ENCODE peak calls at places on chromosomes 1 and 21, in four cellular contexts. N is A673, C is neuronal stem cell, S is heart right ventricle. Y is an unnamed sample.
A peak's percentile ranks its signal among the peaks of the same experiment; 100 is the strongest.

GRCh38 chr1:166164995-166165660 is 1.7 kb downstream of the FAM78B start:
- DNase-seq in N (peak; percentile 59), C (peak; percentile 71), S (peak; percentile 54), Y (no peak)

GRCh38 chr1:207962716-207963428 is 51.9 kb upstream of the CD34 start:
- DNase-seq in N (peak; percentile 4), C (no peak), S (peak; percentile 76), Y (no peak)

GRCh38 chr1:9590201-9590600 is 1.5 kb downstream of the TMEM201 start:
- DNase-seq in N (no peak), C (no peak), S (no peak), Y (no peak)

GRCh38 chr1:44512313-44512885 is 107.3 kb downstream of the RNF220 start:
- DNase-seq in N (no peak), C (no peak), S (no peak), Y (no peak)

GRCh38 chr1:49331066-49331852 is 554.6 kb upstream of the BEND5 start:
- DNase-seq in N (no peak), C (no peak), S (no peak), Y (no peak)

GRCh38 chr21:42566524-42567180 is 53.0 kb downstream of the SLC37A1 start:
- DNase-seq in N (no peak), C (no peak), S (no peak), Y (no peak)

GRCh38 chr1:160171978-160172377 is 18.4 kb upstream of the CASQ1 start:
- DNase-seq in N (no peak), C (no peak), S (no peak), Y (no peak)

GRCh38 chr1:7527733-7528045 is 243.4 kb upstream of the VAMP3 start:
- DNase-seq in N (no peak), C (no peak), S (no peak), Y (no peak)

GRCh38 chr1:231778009-231778719 is 151.6 kb downstream of the DISC1 start:
- DNase-seq in N (no peak), C (no peak), S (no peak), Y (no peak)

GRCh38 chr1:217311766-217312165 is 319.1 kb downstream of the GPATCH2 start:
- DNase-seq in N (peak; percentile 13), C (no peak), S (no peak), Y (no peak)

GRCh38 chr1:201185527-201186128 is 5.0 kb upstream of the IGFN1 start:
- DNase-seq in N (no peak), C (no peak), S (no peak), Y (no peak)

GRCh38 chr1:43274125-43274803 is 4.5 kb downstream of the TMEM125 start:
- DNase-seq in N (peak; percentile 90), C (no peak), S (no peak), Y (no peak)

GRCh38 chr1:178055093-178055492 is 38.8 kb upstream of the RASAL2 start:
- DNase-seq in N (no peak), C (no peak), S (peak; percentile 45), Y (no peak)

GRCh38 chr21:39263372-39263771 is 50.1 kb downstream of the BRWD1 start:
- DNase-seq in N (no peak), C (no peak), S (no peak), Y (no peak)

GRCh38 chr1:47529520-47530098 is 91.8 kb downstream of the FOXD2 start:
- DNase-seq in N (no peak), C (no peak), S (no peak), Y (no peak)

GRCh38 chr1:247079141-247079874 is 697 bp upstream of the ZNF670 start:
- DNase-seq in N (no peak), C (peak; percentile 4), S (no peak), Y (no peak)

GRCh38 chr1:176717052-176717754 is 254.2 kb downstream of the PAPPA2 start:
- DNase-seq in N (no peak), C (no peak), S (no peak), Y (no peak)

GRCh38 chr1:38418195-38419030 is 371.8 kb upstream of the POU3F1 start:
- DNase-seq in N (peak; percentile 85), C (peak; percentile 61), S (no peak), Y (no peak)

GRCh38 chr1:5997316-5997715 is 5.1 kb upstream of the NPHP4 start:
- DNase-seq in N (no peak), C (no peak), S (no peak), Y (no peak)

GRCh38 chr21:46503922-46504539 is 45.3 kb downstream of the DIP2A start:
- DNase-seq in N (no peak), C (no peak), S (no peak), Y (no peak)

GRCh38 chr1:206933333-206933945 is 11.7 kb upstream of the FCMR start:
- DNase-seq in N (peak; percentile 45), C (no peak), S (peak; percentile 31), Y (peak; percentile 48)

GRCh38 chr1:93577536-93578432 is 103.9 kb downstream of the BCAR3 start:
- DNase-seq in N (no peak), C (no peak), S (no peak), Y (no peak)

GRCh38 chr1:93578433-93578830 is 103.2 kb downstream of the BCAR3 start:
- DNase-seq in N (no peak), C (no peak), S (no peak), Y (no peak)

GRCh38 chr1:93579891-93580290 is 101.7 kb downstream of the BCAR3 start:
- DNase-seq in N (no peak), C (no peak), S (peak; percentile 34), Y (no peak)

GRCh38 chr1:93576346-93576745 is 105.3 kb downstream of the BCAR3 start:
- DNase-seq in N (peak; percentile 76), C (no peak), S (peak; percentile 38), Y (no peak)

DNA sequence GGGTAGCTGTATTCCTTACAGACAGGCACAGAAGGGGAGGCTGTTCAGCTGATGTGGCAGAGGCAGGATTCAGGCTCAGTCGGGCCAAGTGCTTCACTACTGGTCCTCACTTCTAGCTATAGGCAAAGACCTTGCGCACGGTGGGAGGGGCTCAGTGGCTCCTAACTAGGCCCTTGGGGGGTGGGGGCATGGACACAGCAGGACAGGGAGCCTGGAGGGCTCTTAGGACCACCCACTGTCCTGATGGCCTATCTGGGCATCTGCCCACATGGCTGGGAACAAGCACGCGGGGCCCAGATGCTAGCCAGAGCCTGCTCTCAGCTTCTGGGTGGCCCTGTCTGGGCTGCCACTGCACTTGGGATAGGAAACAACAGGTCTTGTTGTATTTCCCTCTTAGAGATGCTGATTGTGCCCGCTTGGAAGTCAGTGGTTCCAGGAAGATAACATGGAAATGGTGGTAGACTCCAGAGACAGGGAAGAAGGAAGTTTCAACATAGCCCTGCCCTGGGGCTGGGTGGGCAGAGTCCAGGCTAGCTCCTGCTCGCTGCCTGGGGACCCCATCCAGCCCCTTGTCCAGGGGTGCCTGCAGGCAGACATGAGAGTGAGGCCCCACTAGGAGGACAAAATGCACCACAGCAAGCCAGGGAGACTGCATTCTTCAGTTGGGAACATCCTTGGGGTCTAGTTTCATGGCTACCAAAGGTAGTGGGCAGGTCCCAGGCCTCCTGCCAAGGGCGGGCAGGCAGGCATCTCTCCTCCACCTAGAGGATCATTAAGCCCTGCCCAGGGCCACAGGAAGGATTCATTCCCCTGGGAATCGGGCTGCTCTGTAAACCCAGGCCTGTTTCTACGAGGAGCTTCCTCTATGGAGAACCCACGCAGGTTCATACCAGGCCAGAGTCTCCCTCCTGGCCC is 102.5 kb downstream of the BCAR3 start:
- DNase-seq in N (no peak), C (no peak), S (no peak), Y (no peak)
- H3K27ac ChIP-seq in N (no peak overlapping the region), C (no peak overlapping the region), S (peak overlapping the region; percentile 63), Y (no peak overlapping the region)

GRCh38 chr1:204830671-204831585 is 39.7 kb upstream of the NFASC start:
- DNase-seq in N (no peak), C (no peak), S (no peak), Y (no peak)
- H3K4me3 ChIP-seq in N (no peak overlapping the region), C (no peak overlapping the region), S (no peak overlapping the region), Y (no peak overlapping the region)

GRCh38 chr1:167661527-167662436 is 31.8 kb downstream of the RCSD1 start:
- DNase-seq in N (peak; percentile 73), C (no peak), S (no peak), Y (no peak)
- H3K27ac ChIP-seq in N (no peak overlapping the region), C (no peak overlapping the region), S (peak overlapping the region; percentile 64), Y (peak overlapping the region; percentile 32)

DNA sequence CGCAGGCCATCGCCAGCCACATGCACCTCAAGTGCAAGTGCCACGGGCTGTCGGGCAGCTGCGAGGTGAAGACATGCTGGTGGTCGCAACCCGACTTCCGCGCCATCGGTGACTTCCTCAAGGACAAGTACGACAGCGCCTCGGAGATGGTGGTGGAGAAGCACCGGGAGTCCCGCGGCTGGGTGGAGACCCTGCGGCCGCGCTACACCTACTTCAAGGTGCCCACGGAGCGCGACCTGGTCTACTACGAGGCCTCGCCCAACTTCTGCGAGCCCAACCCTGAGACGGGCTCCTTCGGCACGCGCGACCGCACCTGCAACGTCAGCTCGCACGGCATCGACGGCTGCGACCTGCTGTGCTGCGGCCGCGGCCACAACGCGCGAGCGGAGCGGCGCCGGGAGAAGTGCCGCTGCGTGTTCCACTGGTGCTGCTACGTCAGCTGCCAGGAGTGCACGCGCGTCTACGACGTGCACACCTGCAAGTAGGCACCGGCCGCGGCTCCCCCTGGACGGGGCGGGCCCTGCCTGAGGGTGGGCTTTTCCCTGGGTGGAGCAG is 23.4 kb upstream of the ARF1 start:
- DNase-seq in N (no peak), C (no peak), S (no peak), Y (peak; percentile 66)
- H3K4me3 ChIP-seq in N (peak overlapping the region; percentile 43), C (peak overlapping the region; percentile 31), S (no peak overlapping the region), Y (peak overlapping the region; percentile 38)

GRCh38 chr1:151222130-151222529 is 23.8 kb downstream of the PIP5K1A start:
- DNase-seq in N (peak; percentile 45), C (no peak), S (no peak), Y (no peak)

DNA sequence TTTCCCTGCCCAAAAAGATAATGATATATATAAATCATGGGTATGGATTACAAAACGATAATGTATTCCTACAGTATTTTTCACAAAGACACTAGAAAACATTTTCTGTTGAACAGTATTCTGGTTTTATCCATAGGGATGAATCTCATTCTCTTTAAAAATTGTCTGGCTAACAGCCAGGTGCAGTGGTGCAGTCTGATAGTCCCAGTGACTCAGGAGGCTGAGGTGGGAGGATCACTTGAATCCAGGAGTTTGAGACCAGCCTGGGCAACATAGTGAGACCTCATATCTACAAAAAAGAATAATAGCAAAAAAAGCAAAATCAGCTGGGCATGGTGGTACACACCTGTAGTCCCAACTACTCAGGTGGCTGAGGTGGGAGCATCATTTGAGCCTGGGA is 23.3 kb downstream of the PIP5K1A start:
- DNase-seq in N (no peak), C (no peak), S (no peak), Y (no peak)
- H3K27ac ChIP-seq in N (no peak overlapping the region), C (no peak overlapping the region), S (no peak overlapping the region), Y (no peak overlapping the region)

DNA sequence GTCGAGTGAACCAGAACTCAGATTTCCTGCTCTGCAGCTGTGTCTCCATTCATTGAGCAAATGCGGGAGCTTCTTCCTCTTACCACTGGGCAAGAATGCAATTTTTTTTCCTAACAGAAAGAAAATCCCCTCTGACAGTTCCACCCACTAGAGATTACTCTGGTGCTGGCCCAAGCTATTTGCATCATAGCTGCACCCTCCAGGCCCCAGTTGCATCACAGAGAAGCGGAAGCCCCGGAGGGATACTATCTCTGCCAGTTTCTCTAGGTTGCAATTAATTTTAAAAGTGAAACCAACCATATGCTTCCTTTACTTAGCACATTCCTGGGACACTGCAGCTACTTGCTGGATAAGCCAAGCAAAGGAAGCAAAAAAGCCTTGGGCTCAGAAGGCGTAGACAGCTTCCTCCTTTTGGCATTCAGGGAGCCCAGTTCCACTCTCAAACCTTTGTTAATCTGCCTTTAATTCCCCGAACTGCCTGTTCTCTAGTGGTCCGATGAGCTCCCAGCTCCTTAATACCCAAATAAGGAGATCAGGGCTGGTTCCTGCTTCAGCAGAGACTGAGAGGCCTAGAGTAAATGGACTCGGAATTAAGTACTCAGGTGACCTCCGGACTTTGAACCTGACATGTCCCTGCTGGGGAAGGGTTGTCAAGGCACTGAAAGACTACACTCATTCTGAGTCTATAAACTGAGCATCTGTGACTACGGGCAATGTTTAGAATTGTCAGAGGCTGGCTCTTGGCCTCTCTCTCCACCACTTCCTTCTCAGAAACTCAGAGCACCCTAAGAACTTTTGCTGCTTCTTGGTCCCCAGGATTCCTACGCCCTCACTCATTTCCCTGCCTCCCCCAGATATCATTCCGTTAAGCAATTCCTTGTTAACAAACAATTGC is 72.5 kb upstream of the TNFSF18 start:
- DNase-seq in N (peak; percentile 85), C (peak; percentile 18), S (peak; percentile 48), Y (no peak)
- H3K4me3 ChIP-seq in N (peak overlapping the region; percentile 7), C (no peak overlapping the region), S (no peak overlapping the region), Y (no peak overlapping the region)